ENCODE peak calls at places on chromosomes 2 and 18, in seven cellular contexts. F, C, E, S, L, J and Z are unnamed samples.

GRCh38 chr18:58015045-58015444 is 29.0 kb upstream of the NEDD4L start:
- DNase-seq in L (no peak), S (no peak), E (no peak), J (no peak), F (peak; percentile 69), C (no peak), Z (no peak)

GRCh38 chr2:223041527-223042109 is 10.4 kb upstream of the KCNE4 start:
- DNase-seq in L (peak; percentile 77), J (no peak), C (peak; percentile 93), F (no peak), E (peak; percentile 57), S (peak; percentile 51), Z (no peak)

GRCh38 chr2:75221872-75222271 is 22.6 kb upstream of the TACR1 start:
- DNase-seq in E (no peak), C (no peak), F (no peak), J (no peak), L (no peak), S (no peak), Z (no peak)

GRCh38 chr2:166404831-166405568 is 29.3 kb upstream of the SCN9A start:
- DNase-seq in F (no peak), J (no peak), C (no peak), L (no peak), E (no peak), S (no peak), Z (no peak)

GRCh38 chr2:158457092-158457825 is 507 bp downstream of the PKP4 start:
- DNase-seq in S (peak; percentile 72), C (peak; percentile 76), L (peak; percentile 74), J (no peak), F (peak; percentile 70), E (no peak), Z (peak; percentile 63)

GRCh38 chr18:54684786-54685185 is 93.7 kb downstream of the DYNAP start:
- DNase-seq in S (peak; percentile 57), E (no peak), C (no peak), L (no peak), J (no peak), F (no peak), Z (no peak)

GRCh38 chr2:236177967-236178909 is 10.1 kb upstream of the GBX2 start:
- DNase-seq in L (peak; percentile 80), E (no peak), J (no peak), S (no peak), F (peak; percentile 70), C (peak; percentile 87), Z (no peak)

GRCh38 chr18:22674300-22674699 is 256.6 kb upstream of the CTAGE1 start:
- DNase-seq in F (no peak), L (no peak), E (no peak), J (no peak), S (no peak), C (peak; percentile 70), Z (no peak)

GRCh38 chr2:233013027-233013461 is at the start of gene NGEF:
- DNase-seq in S (no peak), F (peak; percentile 91), J (no peak), E (no peak), C (peak; percentile 18), L (no peak), Z (no peak)

GRCh38 chr18:74496508-74497307 is 545 bp downstream of the CNDP2 start:
- DNase-seq in L (peak; percentile 83), S (peak; percentile 84), C (peak; percentile 51), F (peak; percentile 79), J (no peak), E (no peak), Z (no peak)

GRCh38 chr2:20110383-20110782 is 59.0 kb upstream of the LAPTM4A start:
- DNase-seq in S (no peak), E (no peak), L (no peak), J (no peak), F (no peak), C (no peak), Z (no peak)

GRCh38 chr2:20113004-20113796 is 61.8 kb upstream of the LAPTM4A start:
- DNase-seq in L (no peak), J (no peak), F (no peak), E (no peak), C (no peak), S (no peak), Z (no peak)

GRCh38 chr2:20108655-20109396 is 57.4 kb upstream of the LAPTM4A start:
- DNase-seq in S (no peak), C (peak; percentile 57), L (no peak), E (no peak), F (peak; percentile 56), J (no peak), Z (no peak)

GRCh38 chr2:20111311-20112131 is 60.1 kb upstream of the LAPTM4A start:
- DNase-seq in F (no peak), E (no peak), J (no peak), C (no peak), S (no peak), L (no peak), Z (no peak)

GRCh38 chr2:20110876-20111275 is 59.4 kb upstream of the LAPTM4A start:
- DNase-seq in S (no peak), J (no peak), L (no peak), E (no peak), C (no peak), F (no peak), Z (no peak)
- H3K27ac ChIP-seq in S (no peak overlapping the region), J (no peak overlapping the region), L (no peak overlapping the region), E (no peak overlapping the region), C (no peak overlapping the region), F (no peak overlapping the region), Z (no peak overlapping the region)

DNA sequence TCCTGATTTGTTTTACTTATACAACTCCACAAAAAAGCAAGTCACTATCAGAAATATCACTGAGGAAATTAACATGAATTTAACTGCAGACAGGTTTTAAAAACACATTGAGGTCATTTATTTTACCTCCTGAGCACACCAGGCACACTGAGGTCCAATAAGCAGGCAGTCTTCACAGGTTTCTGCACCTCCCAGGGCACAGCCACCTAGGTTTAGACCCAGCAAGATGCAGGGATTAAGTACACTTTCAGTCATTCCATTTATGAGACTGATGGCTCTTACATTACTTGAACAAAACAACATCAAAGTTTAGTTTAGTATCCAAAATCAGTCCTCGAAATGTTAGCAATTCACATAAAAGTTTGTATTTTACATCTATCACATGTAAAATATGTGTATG is 1.0 kb downstream of the ITGB6 start:
- DNase-seq in C (no peak), L (no peak), F (no peak), J (no peak), S (no peak), E (no peak), Z (no peak)
- H3K27ac ChIP-seq in C (no peak overlapping the region), L (peak overlapping the region; percentile 30), F (no peak overlapping the region), J (no peak overlapping the region), S (peak overlapping the region; percentile 72), E (no peak overlapping the region), Z (no peak overlapping the region)

GRCh38 chr2:68418855-68419254 is 48.2 kb downstream of the FBXO48 start:
- DNase-seq in E (no peak), S (no peak), C (no peak), J (no peak), F (no peak), L (no peak), Z (no peak)
- H3K27ac ChIP-seq in E (no peak overlapping the region), S (no peak overlapping the region), C (no peak overlapping the region), J (no peak overlapping the region), F (no peak overlapping the region), L (no peak overlapping the region), Z (no peak overlapping the region)

DNA sequence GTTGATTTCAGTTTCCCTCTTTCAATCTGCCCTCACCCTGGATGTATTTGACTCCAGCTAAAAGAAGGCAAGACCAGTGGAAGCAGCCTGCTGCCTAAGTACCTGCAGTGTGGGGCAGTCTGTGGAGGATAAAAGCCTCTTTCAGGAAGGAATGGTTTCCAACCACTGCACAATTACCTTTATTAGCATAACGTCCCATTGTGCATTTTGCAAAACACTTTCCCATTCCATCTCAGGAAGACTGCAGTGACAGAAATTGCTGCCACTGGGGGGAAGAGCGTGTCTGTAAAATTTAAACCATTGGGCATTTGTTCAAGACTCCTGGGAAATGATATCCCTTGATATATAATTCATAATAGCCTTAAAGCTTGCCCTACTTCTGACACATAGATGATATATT is 26.2 kb downstream of the CYRIA start:
- DNase-seq in L (no peak), C (no peak), S (no peak), E (no peak), J (no peak), F (no peak), Z (no peak)
- H3K27ac ChIP-seq in L (peak overlapping the region; percentile 73), C (no peak overlapping the region), S (no peak overlapping the region), E (no peak overlapping the region), J (no peak overlapping the region), F (no peak overlapping the region), Z (peak overlapping the region; percentile 46)

DNA sequence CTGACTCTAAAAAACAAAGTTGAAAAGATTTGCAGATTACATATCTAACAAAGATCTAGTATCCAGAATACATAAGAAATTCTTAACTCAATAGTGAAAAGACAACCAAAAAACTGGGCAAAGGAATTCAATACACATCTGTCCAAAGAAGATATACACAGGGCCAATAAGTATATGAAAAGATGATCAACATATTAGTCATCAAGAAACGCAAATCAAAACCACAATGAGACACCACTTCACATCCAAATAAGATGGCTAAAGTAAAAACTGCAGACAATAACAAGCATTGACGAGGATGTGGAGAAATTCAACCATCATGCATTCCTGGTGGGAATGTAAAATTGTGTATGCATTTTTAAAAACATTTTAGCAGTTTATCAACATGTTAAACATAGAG is 256.0 kb downstream of the EIPR1 start:
- DNase-seq in F (no peak), J (no peak), L (no peak), E (no peak), S (no peak), C (no peak), Z (no peak)
- H3K27ac ChIP-seq in F (no peak overlapping the region), J (no peak overlapping the region), L (no peak overlapping the region), E (no peak overlapping the region), S (no peak overlapping the region), C (no peak overlapping the region), Z (no peak overlapping the region)